ENCODE peak calls at places on chromosomes 2 and 18, in four cellular contexts. One of them, this sample, is unnamed.

GRCh38 chr18:13464432-13465125 is 246.0 kb downstream of the LDLRAD4 start:
- DNase-seq in GM12878: peak; percentile 44
- DNase-seq in fibroblast of lung: peak; percentile 47
- DNase-seq in PC-3: no peak
- DNase-seq in this sample: no peak

GRCh38 chr2:222318026-222318711 is 19.4 kb upstream of the PAX3 start:
- DNase-seq in GM12878: no peak
- DNase-seq in fibroblast of lung: peak; percentile 66
- DNase-seq in PC-3: peak; percentile 67
- DNase-seq in this sample: peak; percentile 84

GRCh38 chr2:155494744-155495143 is 796.2 kb downstream of the KCNJ3 start:
- DNase-seq in GM12878: no peak
- DNase-seq in fibroblast of lung: no peak
- DNase-seq in PC-3: no peak
- DNase-seq in this sample: no peak

GRCh38 chr2:171416009-171416926 is 17.5 kb downstream of the METTL8 start:
- DNase-seq in GM12878: peak; percentile 95
- DNase-seq in fibroblast of lung: peak; percentile 95
- DNase-seq in PC-3: peak; percentile 96
- DNase-seq in this sample: peak; percentile 95

GRCh38 chr2:189386741-189387140 is 54.5 kb upstream of the WDR75 start:
- DNase-seq in GM12878: no peak
- DNase-seq in fibroblast of lung: peak; percentile 16
- DNase-seq in PC-3: no peak
- DNase-seq in this sample: no peak

GRCh38 chr2:177314722-177315264 is 50.3 kb upstream of the NFE2L2 start:
- DNase-seq in GM12878: no peak
- DNase-seq in fibroblast of lung: no peak
- DNase-seq in PC-3: no peak
- DNase-seq in this sample: no peak

GRCh38 chr2:74778381-74779371 is 55.3 kb upstream of the HK2 start:
- DNase-seq in GM12878: no peak
- DNase-seq in fibroblast of lung: no peak
- DNase-seq in PC-3: no peak
- DNase-seq in this sample: no peak

GRCh38 chr2:191401287-191401686 is 156.1 kb downstream of the MYO1B start:
- DNase-seq in GM12878: no peak
- DNase-seq in fibroblast of lung: peak; percentile 64
- DNase-seq in PC-3: no peak
- DNase-seq in this sample: no peak

GRCh38 chr2:63300835-63301234 is 250.2 kb downstream of the OTX1 start:
- DNase-seq in GM12878: no peak
- DNase-seq in fibroblast of lung: no peak
- DNase-seq in PC-3: peak; percentile 15
- DNase-seq in this sample: no peak

GRCh38 chr18:79749251-79750191 is 48.2 kb upstream of the KCNG2 start:
- DNase-seq in GM12878: no peak
- DNase-seq in fibroblast of lung: peak; percentile 46
- DNase-seq in PC-3: no peak
- DNase-seq in this sample: no peak

GRCh38 chr2:76867854-76868253 is 654.3 kb downstream of the LRRTM4 start:
- DNase-seq in GM12878: no peak
- DNase-seq in fibroblast of lung: peak; percentile 52
- DNase-seq in PC-3: peak; percentile 4
- DNase-seq in this sample: no peak

GRCh38 chr2:172431428-172431827 is 4.0 kb downstream of the ITGA6 start:
- DNase-seq in GM12878: no peak
- DNase-seq in fibroblast of lung: no peak
- DNase-seq in PC-3: no peak
- DNase-seq in this sample: no peak

GRCh38 chr2:28346587-28346986 is 46.1 kb upstream of the FOSL2 start:
- DNase-seq in GM12878: no peak
- DNase-seq in fibroblast of lung: no peak
- DNase-seq in PC-3: no peak
- DNase-seq in this sample: peak; percentile 57

GRCh38 chr2:42810126-42810970 is 18.0 kb upstream of the HAAO start:
- DNase-seq in GM12878: peak; percentile 95
- DNase-seq in fibroblast of lung: peak; percentile 96
- DNase-seq in PC-3: peak; percentile 96
- DNase-seq in this sample: peak; percentile 96

GRCh38 chr18:46416706-46417638 is 240.0 kb downstream of the LOXHD1 start:
- DNase-seq in GM12878: no peak
- DNase-seq in fibroblast of lung: no peak
- DNase-seq in PC-3: no peak
- DNase-seq in this sample: no peak

GRCh38 chr2:48341556-48342133 is 188.3 kb upstream of the STON1 start:
- DNase-seq in GM12878: no peak
- DNase-seq in fibroblast of lung: no peak
- DNase-seq in PC-3: no peak
- DNase-seq in this sample: no peak

GRCh38 chr2:189660803-189661147 is 484 bp upstream of the ASNSD1 start:
- DNase-seq in GM12878: no peak
- DNase-seq in fibroblast of lung: no peak
- DNase-seq in PC-3: no peak
- DNase-seq in this sample: no peak

GRCh38 chr2:205758051-205758450 is 75.8 kb downstream of the NRP2 start:
- DNase-seq in GM12878: no peak
- DNase-seq in fibroblast of lung: peak; percentile 96
- DNase-seq in PC-3: peak; percentile 64
- DNase-seq in this sample: peak; percentile 54

GRCh38 chr18:67425724-67426123 is 90.8 kb downstream of the DSEL start:
- DNase-seq in GM12878: no peak
- DNase-seq in fibroblast of lung: peak; percentile 99
- DNase-seq in PC-3: peak; percentile 96
- DNase-seq in this sample: peak; percentile 26

GRCh38 chr2:126639276-126639675 is 16.7 kb upstream of the GYPC start:
- DNase-seq in GM12878: no peak
- DNase-seq in fibroblast of lung: no peak
- DNase-seq in PC-3: no peak
- DNase-seq in this sample: no peak

GRCh38 chr2:59694176-59694575 is 859.3 kb downstream of the BCL11A start:
- DNase-seq in GM12878: no peak
- DNase-seq in fibroblast of lung: no peak
- DNase-seq in PC-3: no peak
- DNase-seq in this sample: no peak

GRCh38 chr18:75752864-75753263 is 325.4 kb upstream of the SMIM21 start:
- DNase-seq in GM12878: no peak
- DNase-seq in fibroblast of lung: no peak
- DNase-seq in PC-3: no peak
- DNase-seq in this sample: no peak

GRCh38 chr2:11367170-11367569 is 22.7 kb upstream of the ROCK2 start:
- DNase-seq in GM12878: no peak
- DNase-seq in fibroblast of lung: no peak
- DNase-seq in PC-3: no peak
- DNase-seq in this sample: no peak

GRCh38 chr2:7430869-7431641 is 513.8 kb downstream of the RNF144A start:
- DNase-seq in GM12878: no peak
- DNase-seq in fibroblast of lung: peak; percentile 15
- DNase-seq in PC-3: peak; percentile 61
- DNase-seq in this sample: peak; percentile 76

GRCh38 chr2:187475499-187476248 is 27.6 kb upstream of the CALCRL start:
- DNase-seq in GM12878: no peak
- DNase-seq in fibroblast of lung: peak; percentile 68
- DNase-seq in PC-3: no peak
- DNase-seq in this sample: no peak

GRCh38 chr2:9424447-9425164 is 1.2 kb downstream of the CPSF3 start:
- DNase-seq in GM12878: no peak
- DNase-seq in fibroblast of lung: no peak
- DNase-seq in PC-3: no peak
- DNase-seq in this sample: no peak

GRCh38 chr18:13165636-13166423 is 52.7 kb upstream of the LDLRAD4 start:
- DNase-seq in GM12878: no peak
- DNase-seq in fibroblast of lung: no peak
- DNase-seq in PC-3: no peak
- DNase-seq in this sample: no peak

GRCh38 chr2:241198381-241199282 is 10.2 kb downstream of the ANO7 start:
- DNase-seq in GM12878: no peak
- DNase-seq in fibroblast of lung: no peak
- DNase-seq in PC-3: no peak
- DNase-seq in this sample: no peak

GRCh38 chr2:9799011-9799596 is 44.2 kb upstream of the TAF1B start:
- DNase-seq in GM12878: no peak
- DNase-seq in fibroblast of lung: no peak
- DNase-seq in PC-3: no peak
- DNase-seq in this sample: no peak

GRCh38 chr2:16613475-16613874 is 52.2 kb downstream of the CYRIA start:
- DNase-seq in GM12878: no peak
- DNase-seq in fibroblast of lung: peak; percentile 15
- DNase-seq in PC-3: peak; percentile 29
- DNase-seq in this sample: peak; percentile 17

GRCh38 chr2:99975386-99975785 is 167.0 kb downstream of the AFF3 start:
- DNase-seq in GM12878: no peak
- DNase-seq in fibroblast of lung: peak; percentile 84
- DNase-seq in PC-3: peak; percentile 92
- DNase-seq in this sample: no peak

GRCh38 chr2:11864724-11865123 is 118.3 kb downstream of the LPIN1 start:
- DNase-seq in GM12878: no peak
- DNase-seq in fibroblast of lung: no peak
- DNase-seq in PC-3: no peak
- DNase-seq in this sample: no peak

GRCh38 chr2:108588070-108588668 is 53.9 kb downstream of the LIMS1 start:
- DNase-seq in GM12878: no peak
- DNase-seq in fibroblast of lung: peak; percentile 35
- DNase-seq in PC-3: peak; percentile 26
- DNase-seq in this sample: no peak

GRCh38 chr2:88451647-88452150 is 794 bp downstream of the FOXI3 start:
- DNase-seq in GM12878: no peak
- DNase-seq in fibroblast of lung: no peak
- DNase-seq in PC-3: no peak
- DNase-seq in this sample: no peak

GRCh38 chr2:68799615-68800400 is 65.2 kb downstream of the ARHGAP25 start:
- DNase-seq in GM12878: no peak
- DNase-seq in fibroblast of lung: no peak
- DNase-seq in PC-3: no peak
- DNase-seq in this sample: no peak

GRCh38 chr2:219465659-219466561 is 31.3 kb downstream of the SPEG start:
- DNase-seq in GM12878: no peak
- DNase-seq in fibroblast of lung: no peak
- DNase-seq in PC-3: no peak
- DNase-seq in this sample: no peak

GRCh38 chr2:19139386-19139785 is 219.0 kb downstream of the OSR1 start:
- DNase-seq in GM12878: no peak
- DNase-seq in fibroblast of lung: no peak
- DNase-seq in PC-3: no peak
- DNase-seq in this sample: no peak
- H3K27ac ChIP-seq in GM12878: no peak overlapping the region
- H3K27ac ChIP-seq in fibroblast of lung: no peak overlapping the region
- H3K27ac ChIP-seq in PC-3: no peak overlapping the region
- H3K27ac ChIP-seq in this sample: peak overlapping the region; percentile 23

DNA sequence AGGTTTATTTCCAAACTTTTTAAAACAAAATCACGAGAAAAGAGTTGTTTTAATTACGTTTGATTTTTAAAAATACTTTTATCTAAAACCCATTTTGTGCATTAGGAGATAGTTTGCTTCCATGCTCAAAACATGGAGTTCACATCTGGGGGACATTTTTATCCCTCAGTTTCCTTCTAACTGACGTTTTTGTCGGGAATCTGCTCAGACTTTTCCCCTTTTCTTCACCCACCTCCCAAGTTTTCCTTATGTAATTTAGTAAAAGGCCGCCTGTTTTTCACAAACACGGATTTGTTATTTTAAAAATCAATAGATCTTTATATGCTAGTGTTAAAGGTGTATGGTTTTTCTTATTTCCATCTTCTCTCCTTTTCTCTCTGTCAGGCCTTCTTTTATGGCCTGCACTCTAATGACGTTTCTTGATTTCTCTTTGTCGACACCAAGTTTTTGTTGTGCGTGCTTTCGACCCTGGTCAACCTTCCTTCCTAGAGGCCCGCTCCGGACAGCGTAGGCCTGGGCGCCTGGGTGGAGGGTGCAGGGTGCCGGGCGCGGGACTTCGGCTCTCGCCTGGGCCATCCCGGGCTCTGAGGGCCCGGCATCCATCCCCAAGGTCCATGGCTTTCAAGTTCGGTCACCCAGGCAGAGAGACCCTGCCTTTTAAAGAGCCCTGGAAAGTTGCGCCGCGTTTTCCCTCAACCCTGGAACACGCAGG is 3.9 kb upstream of the SATB2 start:
- DNase-seq in GM12878: no peak
- DNase-seq in fibroblast of lung: peak; percentile 24
- DNase-seq in PC-3: no peak
- DNase-seq in this sample: no peak
- H2AFZ ChIP-seq in GM12878: no peak overlapping the region
- H2AFZ ChIP-seq in fibroblast of lung: no peak overlapping the region
- H2AFZ ChIP-seq in PC-3: peak overlapping the region; percentile 97
- H2AFZ ChIP-seq in this sample: no peak overlapping the region

GRCh38 chr2:46988733-46989481 is 73.3 kb upstream of the MCFD2 start:
- DNase-seq in GM12878: no peak
- DNase-seq in fibroblast of lung: peak; percentile 13
- DNase-seq in PC-3: no peak
- DNase-seq in this sample: no peak

GRCh38 chr2:46991985-46992384 is 76.4 kb upstream of the MCFD2 start:
- DNase-seq in GM12878: no peak
- DNase-seq in fibroblast of lung: no peak
- DNase-seq in PC-3: no peak
- DNase-seq in this sample: no peak

GRCh38 chr2:46990231-46990588 is 74.6 kb upstream of the MCFD2 start:
- DNase-seq in GM12878: no peak
- DNase-seq in fibroblast of lung: no peak
- DNase-seq in PC-3: no peak
- DNase-seq in this sample: no peak

GRCh38 chr2:46988230-46988629 is 72.6 kb upstream of the MCFD2 start:
- DNase-seq in GM12878: no peak
- DNase-seq in fibroblast of lung: no peak
- DNase-seq in PC-3: no peak
- DNase-seq in this sample: no peak

DNA sequence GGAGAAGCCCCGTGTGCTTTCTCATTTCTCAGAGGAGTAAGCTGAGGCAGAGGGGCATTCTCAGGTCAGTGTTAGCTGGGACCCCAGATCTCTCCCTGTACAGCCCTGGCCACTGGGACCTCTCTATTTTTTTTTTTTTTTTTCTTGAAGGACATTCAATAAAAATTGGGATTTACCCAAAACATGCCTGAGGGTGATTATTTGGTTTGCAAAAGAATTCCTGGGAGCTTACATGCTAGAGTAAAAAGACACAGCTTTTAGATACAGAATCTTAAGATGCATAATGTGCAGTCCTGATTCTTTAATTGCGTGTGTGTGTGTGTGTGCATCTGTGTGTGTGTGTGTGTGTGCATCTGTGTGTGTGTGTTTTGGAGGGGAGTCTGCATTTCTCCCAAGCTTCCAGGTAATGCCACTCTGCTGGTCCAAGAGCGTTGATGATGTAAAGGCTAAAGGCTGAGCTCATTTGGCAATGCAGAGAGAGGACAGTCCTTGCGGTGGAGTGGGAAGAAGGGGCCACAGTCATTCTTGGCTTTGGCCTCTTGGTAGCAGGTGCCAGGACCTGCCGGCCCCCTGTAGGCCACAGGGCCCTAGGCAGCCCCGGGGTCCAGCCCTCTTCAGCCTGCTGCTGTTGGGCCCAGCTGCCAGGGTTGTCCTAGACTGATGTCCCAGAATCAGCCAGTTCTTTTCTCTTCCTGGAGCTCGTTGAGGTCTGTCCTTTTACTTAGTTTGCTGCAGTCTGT is 74.1 kb upstream of the MCFD2 start:
- DNase-seq in GM12878: no peak
- DNase-seq in fibroblast of lung: no peak
- DNase-seq in PC-3: no peak
- DNase-seq in this sample: no peak
- H3K27ac ChIP-seq in GM12878: no peak overlapping the region
- H3K27ac ChIP-seq in fibroblast of lung: no peak overlapping the region
- H3K27ac ChIP-seq in PC-3: no peak overlapping the region
- H3K27ac ChIP-seq in this sample: no peak overlapping the region

GRCh38 chr2:195612515-195613495 is 44.2 kb upstream of the SLC39A10 start:
- DNase-seq in GM12878: no peak
- DNase-seq in fibroblast of lung: peak; percentile 94
- DNase-seq in PC-3: peak; percentile 67
- DNase-seq in this sample: peak; percentile 71
- H2AFZ ChIP-seq in GM12878: no peak overlapping the region
- H2AFZ ChIP-seq in fibroblast of lung: no peak overlapping the region
- H2AFZ ChIP-seq in PC-3: peak overlapping the region; percentile 27
- H2AFZ ChIP-seq in this sample: no peak overlapping the region

This sample was measured in hepatocyte.